ENCODE peak calls at places on chromosomes 5 and 9, in five cellular contexts. Q is fibroblast of lung, A is A549, N is H1, K is endodermal cell. I is an unnamed sample.
A peak's percentile ranks its signal among the peaks of the same experiment; 100 is the strongest.

GRCh38 chr9:130053109-130053503 is 600 bp upstream of the GPR107 start:
- DNase-seq in N (no peak), A (no peak), Q (no peak), K (no peak), I (no peak)

GRCh38 chr9:95495988-95496387 is 20.8 kb downstream of the PTCH1 start:
- DNase-seq in A (no peak), Q (no peak), N (no peak), K (no peak), I (no peak)

GRCh38 chr9:3856592-3856991 is 330.8 kb upstream of the RFX3 start:
- DNase-seq in K (no peak), Q (no peak), A (no peak), N (no peak), I (no peak)

GRCh38 chr9:137446851-137447471 is 5.8 kb upstream of the ENTPD8 start:
- DNase-seq in K (no peak), A (no peak), Q (no peak), N (no peak), I (no peak)

GRCh38 chr5:159310492-159310891 is 19.8 kb downstream of the IL12B start:
- DNase-seq in A (no peak), Q (no peak), K (peak; percentile 81), N (peak; percentile 66), I (no peak)

GRCh38 chr9:80091526-80091925 is 519.8 kb downstream of the TLE4 start:
- DNase-seq in Q (no peak), A (no peak), K (no peak), N (no peak), I (no peak)

GRCh38 chr9:36858805-36859375 is 175.2 kb downstream of the PAX5 start:
- DNase-seq in K (peak; percentile 59), A (no peak), Q (no peak), N (no peak), I (no peak)

GRCh38 chr9:121992571-121993212 is 100.4 kb downstream of the TTLL11 start:
- DNase-seq in K (peak; percentile 75), N (no peak), Q (peak; percentile 87), A (peak; percentile 74), I (no peak)

GRCh38 chr5:142900926-142901325 is 130.7 kb downstream of the ARHGAP26 start:
- DNase-seq in K (no peak), N (no peak), A (no peak), Q (peak; percentile 92), I (no peak)

GRCh38 chr9:82736126-82736525 is 326.8 kb downstream of the RASEF start:
- DNase-seq in N (no peak), A (no peak), Q (no peak), K (no peak), I (no peak)

GRCh38 chr9:125655691-125656410 is 51.2 kb downstream of the MAPKAP1 start:
- DNase-seq in A (no peak), N (no peak), Q (no peak), K (no peak), I (no peak)

GRCh38 chr5:129356846-129357245 is 103.3 kb upstream of the ADAMTS19 start:
- DNase-seq in Q (no peak), N (no peak), K (no peak), A (no peak), I (no peak)

GRCh38 chr9:37302277-37302676 is 120.2 kb upstream of the GRHPR start:
- DNase-seq in Q (no peak), K (no peak), N (no peak), A (no peak), I (no peak)

GRCh38 chr5:53403758-53404157 is 76.7 kb upstream of the FST start:
- DNase-seq in A (no peak), K (no peak), Q (peak; percentile 54), N (no peak), I (no peak)

GRCh38 chr9:16315720-16316119 is 554.8 kb downstream of the BNC2 start:
- DNase-seq in Q (peak; percentile 47), N (no peak), A (no peak), K (no peak), I (no peak)

GRCh38 chr9:112174223-112174964 is 703 bp downstream of the SUSD1 start:
- DNase-seq in Q (peak; percentile 35), N (no peak), K (peak; percentile 72), A (peak; percentile 69), I (no peak)

GRCh38 chr5:10591159-10591558 is 27.3 kb downstream of the ANKRD33B start:
- DNase-seq in K (no peak), Q (no peak), N (peak; percentile 20), A (no peak), I (no peak)

GRCh38 chr5:1101991-1102713 is 9.7 kb downstream of the SLC12A7 start:
- DNase-seq in A (no peak), N (no peak), K (peak; percentile 78), Q (no peak), I (no peak)

GRCh38 chr9:137198051-137198747 is 2.3 kb downstream of the TPRN start:
- DNase-seq in N (no peak), A (no peak), Q (no peak), K (no peak), I (no peak)

GRCh38 chr9:126915846-126916543 is 1.4 kb downstream of the RALGPS1 start:
- DNase-seq in A (no peak), K (peak; percentile 55), N (no peak), Q (no peak), I (no peak)

GRCh38 chr9:5089737-5090136 is 95.7 kb downstream of the INSL6 start:
- DNase-seq in A (no peak), N (no peak), K (no peak), Q (no peak), I (no peak)

GRCh38 chr9:79551999-79552398 is 19.8 kb upstream of the TLE4 start:
- DNase-seq in K (no peak), A (no peak), Q (no peak), N (no peak), I (no peak)

GRCh38 chr9:95024097-95024671 is 293.3 kb downstream of the FANCC start:
- DNase-seq in K (peak; percentile 66), Q (no peak), N (no peak), A (peak; percentile 72), I (no peak)

GRCh38 chr5:29197636-29198035 is 1995.8 kb upstream of the CDH6 start:
- DNase-seq in Q (no peak), N (no peak), K (no peak), A (peak; percentile 23), I (no peak)

GRCh38 chr9:76905984-76906861 is at the start of gene PRUNE2:
- DNase-seq in Q (peak; percentile 73), N (peak; percentile 94), A (peak; percentile 39), K (peak; percentile 98), I (peak; percentile 32)
- TF ChIP-seq CTCF in Q (no peak), N (no peak), A (no peak), K (no peak), I (no peak)

DNA sequence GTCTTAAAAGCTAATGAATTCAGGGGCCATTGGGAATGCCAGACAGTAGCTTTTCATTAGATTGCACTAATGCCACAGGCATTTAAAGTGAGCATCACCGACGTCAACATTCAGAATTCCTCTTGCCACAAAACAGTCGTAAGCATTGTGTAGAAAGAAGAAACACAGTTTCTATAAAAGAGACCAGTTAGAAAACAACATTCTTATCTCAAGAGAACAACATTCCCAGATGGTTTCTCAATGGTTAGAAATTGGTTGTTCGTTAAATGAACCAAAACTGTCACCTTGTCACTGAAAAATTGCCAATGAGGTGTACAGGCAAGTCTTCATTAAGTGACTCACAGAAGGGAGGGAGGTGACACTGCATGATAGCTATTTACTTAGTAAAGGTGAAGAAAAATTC is 401.6 kb upstream of the PRR16 start:
- DNase-seq in K (no peak), Q (peak; percentile 52), A (no peak), N (no peak), I (no peak)
- TF ChIP-seq CTCF in K (no peak), Q (no peak), A (no peak), N (no peak), I (no peak)

GRCh38 chr5:149447373-149448367 is 68.6 kb upstream of the IL17B start:
- DNase-seq in N (no peak), K (peak; percentile 49), A (no peak), Q (no peak), I (no peak)

GRCh38 chr5:149442563-149443182 is 63.6 kb upstream of the IL17B start:
- DNase-seq in N (peak; percentile 99), K (peak; percentile 98), Q (peak; percentile 70), A (peak; percentile 74), I (peak; percentile 70)

GRCh38 chr5:149445739-149446369 is 66.8 kb upstream of the IL17B start:
- DNase-seq in N (no peak), K (peak; percentile 57), Q (peak; percentile 98), A (peak; percentile 86), I (no peak)

GRCh38 chr5:149443210-149443609 is 64.1 kb upstream of the IL17B start:
- DNase-seq in Q (no peak), A (no peak), K (no peak), N (no peak), I (no peak)

DNA sequence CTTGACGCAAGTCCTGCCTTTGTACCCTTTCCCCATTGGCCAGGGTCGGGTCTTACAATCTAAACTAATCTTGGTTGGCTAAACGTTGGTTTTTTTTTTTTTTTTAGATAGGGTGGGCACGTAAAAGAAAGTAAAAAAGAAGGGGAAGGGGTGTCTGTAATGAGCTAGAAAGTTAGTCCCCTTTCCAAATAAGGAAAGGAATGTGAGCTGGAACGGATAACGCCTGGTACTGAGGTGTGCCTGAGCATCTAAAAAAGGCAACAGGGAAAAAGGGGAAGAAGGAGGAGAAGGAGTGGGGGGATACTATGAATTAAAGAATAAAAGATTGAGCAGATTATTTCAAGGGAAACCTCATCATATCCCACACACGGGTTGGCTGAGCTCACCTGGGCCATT is 66.2 kb upstream of the IL17B start:
- DNase-seq in Q (no peak), K (no peak), N (no peak), A (no peak), I (no peak)
- TF ChIP-seq CTCF in Q (no peak), K (no peak), N (no peak), A (no peak), I (no peak)

GRCh38 chr9:120729796-120730195 is 15.5 kb upstream of the MEGF9 start:
- DNase-seq in A (peak; percentile 39), Q (no peak), K (peak; percentile 84), N (peak; percentile 69), I (no peak)
- TF ChIP-seq CTCF in A (no peak), Q (no peak), K (peak; percentile 81), N (peak; percentile 77), I (no peak)

DNA sequence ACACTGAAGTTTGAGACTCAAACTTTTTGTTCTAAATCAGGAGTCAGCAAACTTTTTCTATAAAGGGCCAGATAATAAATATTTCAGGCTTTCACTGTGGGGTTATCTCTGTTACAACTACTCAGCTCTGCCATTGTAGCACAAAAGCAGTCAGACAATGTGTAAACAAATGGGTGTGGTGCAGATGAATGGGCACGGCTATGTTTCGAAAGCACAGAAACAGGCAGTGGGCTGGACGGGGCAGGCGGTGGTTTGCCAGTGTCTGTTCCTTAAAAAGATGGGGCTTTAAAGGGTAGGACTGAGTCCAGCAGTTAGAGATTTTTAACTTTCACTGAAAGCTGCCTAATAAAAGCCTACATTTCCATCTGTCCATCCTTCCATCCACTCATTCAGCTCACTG is 48.9 kb downstream of the PFDN1 start:
- DNase-seq in K (no peak), A (peak; percentile 53), N (no peak), Q (peak; percentile 35), I (no peak)
- TF ChIP-seq CTCF in K (no peak), A (no peak), N (no peak), Q (no peak), I (no peak)

I was measured in omental fat pad.